ENCODE peak calls at places on chromosome 6, in five cellular contexts. F, O, G, P and C are unnamed samples.

GRCh38 chr6:137233561-137234504 is 14.6 kb upstream of the IFNGR1 start:
- DNase-seq in F (no peak), O (peak; percentile 49), G (peak; percentile 68), P (peak; percentile 77), C (peak; percentile 40)

GRCh38 chr6:35449287-35449881 is 2.8 kb upstream of the FANCE start:
- DNase-seq in F (no peak), O (peak; percentile 79), G (peak; percentile 39), P (peak; percentile 52), C (peak; percentile 87)

GRCh38 chr6:43970913-43971775 is 156.1 kb downstream of the MRPL14 start:
- DNase-seq in F (peak; percentile 85), O (no peak), G (no peak), P (peak; percentile 23), C (no peak)

GRCh38 chr6:127959869-127960268 is 59.0 kb upstream of the THEMIS start:
- DNase-seq in F (no peak), O (no peak), G (no peak), P (no peak), C (no peak)

GRCh38 chr6:134381926-134382325 is 64.0 kb upstream of the SGK1 start:
- DNase-seq in F (no peak), O (no peak), G (no peak), P (no peak), C (no peak)

GRCh38 chr6:157614026-157614484 is 209.0 kb upstream of the SNX9 start:
- DNase-seq in F (no peak), O (no peak), G (no peak), P (no peak), C (no peak)

GRCh38 chr6:158911746-158912158 is 88.2 kb downstream of the RSPH3 start:
- DNase-seq in F (no peak), O (no peak), G (no peak), P (no peak), C (no peak)

GRCh38 chr6:43428112-43428570 is 800 bp downstream of the ABCC10 start:
- DNase-seq in F (no peak), O (peak; percentile 7), G (no peak), P (no peak), C (no peak)

GRCh38 chr6:72032056-72032455 is 145.7 kb downstream of the RIMS1 start:
- DNase-seq in F (no peak), O (no peak), G (no peak), P (peak; percentile 66), C (peak; percentile 27)

GRCh38 chr6:72642435-72642834 is 20.6 kb downstream of the KCNQ5 start:
- DNase-seq in F (no peak), O (no peak), G (no peak), P (no peak), C (no peak)

GRCh38 chr6:55963301-55963700 is 87.9 kb upstream of the BMP5 start:
- DNase-seq in F (no peak), O (no peak), G (no peak), P (no peak), C (no peak)

GRCh38 chr6:57222684-57223077 is 574 bp upstream of the RAB23 start:
- DNase-seq in F (no peak), O (no peak), G (no peak), P (no peak), C (no peak)

GRCh38 chr6:57220083-57220703 is 1.9 kb downstream of the RAB23 start:
- DNase-seq in F (no peak), O (no peak), G (no peak), P (no peak), C (no peak)

GRCh38 chr6:57221936-57222683 is at the start of gene RAB23:
- DNase-seq in F (peak; percentile 88), O (peak; percentile 57), G (peak; percentile 63), P (peak; percentile 76), C (peak; percentile 90)

GRCh38 chr6:57224769-57225515 is 2.8 kb upstream of the RAB23 start:
- DNase-seq in F (no peak), O (no peak), G (peak; percentile 36), P (peak; percentile 69), C (no peak)

DNA sequence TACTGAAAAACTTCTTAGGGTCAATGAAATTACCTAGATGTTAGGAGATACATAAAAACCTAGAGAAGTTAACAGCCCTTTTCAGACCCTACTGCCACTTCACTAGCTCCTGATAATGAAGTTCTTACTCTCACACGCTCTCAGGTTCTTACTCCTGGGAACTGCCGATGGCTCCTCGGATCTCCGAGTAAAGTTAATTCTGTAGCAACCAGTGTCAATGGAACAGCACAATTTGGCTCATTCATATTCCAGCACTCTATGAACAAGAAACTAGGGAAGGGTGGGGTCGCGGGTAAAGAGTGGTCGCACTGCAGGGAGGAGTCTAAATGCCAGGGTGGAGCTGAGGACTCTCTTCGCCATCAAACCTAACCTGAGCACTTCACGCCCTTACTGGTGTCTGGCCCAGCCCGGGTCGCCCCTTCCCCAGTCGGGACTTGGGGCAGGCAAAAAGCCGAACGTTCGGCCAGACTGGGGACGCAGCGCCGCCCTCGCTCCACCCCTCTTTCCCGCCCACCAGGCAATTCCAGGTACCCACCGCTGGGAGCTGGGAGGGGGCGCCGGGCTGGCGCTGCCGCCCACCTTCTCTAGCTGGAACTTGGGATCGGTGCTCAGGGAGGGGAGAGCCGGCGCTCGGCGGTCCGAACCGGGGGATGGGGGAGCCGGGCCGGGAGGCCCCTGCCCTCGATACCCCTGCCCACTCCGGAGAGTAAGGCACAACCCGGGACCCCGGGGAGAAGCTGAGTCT is 744 bp downstream of the RAB23 start:
- DNase-seq in F (peak; percentile 65), O (peak; percentile 28), G (no peak), P (peak; percentile 71), C (peak; percentile 69)
- TF ChIP-seq CTCF in F (peak; percentile 30), O (no peak), G (peak; percentile 48), P (peak; percentile 36), C (peak; percentile 31)

GRCh38 chr6:108403260-108403659 is 108.4 kb downstream of the AFG1L start:
- DNase-seq in F (no peak), O (no peak), G (no peak), P (no peak), C (no peak)
- H3K27ac ChIP-seq in F (no peak overlapping the region), O (no peak overlapping the region), G (no peak overlapping the region), P (no peak overlapping the region), C (no peak overlapping the region)

DNA sequence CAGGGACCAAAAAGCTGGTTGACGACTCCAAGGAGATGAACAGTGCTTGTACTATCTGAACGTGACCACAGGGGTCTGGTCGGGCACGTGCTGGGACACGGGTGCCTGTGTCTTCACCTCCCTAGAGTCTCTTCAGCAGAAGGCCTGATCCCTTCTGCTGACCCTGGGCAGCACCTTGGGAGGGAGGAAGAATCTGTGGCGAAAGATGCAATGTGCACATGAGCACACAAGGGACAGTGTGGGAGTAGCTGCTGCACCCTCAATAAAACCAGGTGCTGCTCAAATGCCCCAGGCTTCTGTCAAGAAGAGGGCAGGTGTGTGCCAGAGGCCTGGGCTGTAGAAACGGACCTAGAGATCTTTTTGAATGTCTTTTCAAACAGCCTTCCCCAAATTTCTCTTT is 130.6 kb upstream of the THBS2 start:
- DNase-seq in F (no peak), O (no peak), G (no peak), P (no peak), C (no peak)
- TF ChIP-seq CTCF in F (no peak), O (no peak), G (no peak), P (no peak), C (no peak)

GRCh38 chr6:106514281-106514885 is 114.9 kb downstream of the RTN4IP1 start:
- DNase-seq in F (no peak), O (no peak), G (no peak), P (no peak), C (no peak)
- H3K27ac ChIP-seq in F (peak overlapping the region; percentile 94), O (no peak overlapping the region), G (no peak overlapping the region), P (no peak overlapping the region), C (no peak overlapping the region)

DNA sequence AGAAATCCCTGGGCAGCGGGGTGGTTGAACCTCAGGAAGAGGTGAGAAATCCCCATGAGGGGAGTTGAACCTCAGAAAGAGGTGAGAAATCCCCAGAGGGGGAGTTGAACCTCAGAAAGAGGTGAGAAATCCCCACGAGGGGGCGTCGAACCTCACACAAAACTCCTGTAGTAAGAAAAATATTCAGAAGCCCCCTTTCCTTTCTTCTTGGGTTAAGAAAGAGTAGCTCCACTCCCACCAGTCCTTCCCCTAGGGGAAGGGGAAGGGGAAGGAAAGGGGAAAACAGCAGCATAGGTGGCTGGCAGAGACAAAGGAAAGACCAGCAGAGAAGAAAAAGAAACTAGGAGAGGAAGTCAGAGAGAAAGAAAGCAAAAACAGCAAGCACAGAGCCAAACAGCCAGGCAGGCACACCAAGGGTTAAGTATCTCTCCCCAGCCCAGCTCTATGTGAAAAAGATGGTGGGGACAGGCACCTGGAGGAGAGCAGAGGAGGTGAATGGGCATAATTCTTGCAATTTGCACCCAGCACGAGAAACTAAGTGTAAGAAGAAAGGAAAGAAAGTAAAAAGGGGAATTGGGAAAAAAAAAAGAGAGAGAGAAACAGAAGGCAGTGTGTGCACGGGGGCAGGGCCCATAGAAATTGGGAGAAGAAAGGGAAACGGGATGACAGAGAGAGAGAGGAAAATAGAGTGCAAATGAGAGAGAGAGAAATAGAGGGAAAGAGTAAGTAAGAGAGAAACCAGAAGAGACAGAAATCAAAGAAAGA is 88.2 kb downstream of the PLG start:
- DNase-seq in F (no peak), O (no peak), G (no peak), P (no peak), C (no peak)
- TF ChIP-seq CTCF in F (peak; percentile 9), O (peak; percentile 14), G (no peak), P (no peak), C (no peak)

DNA sequence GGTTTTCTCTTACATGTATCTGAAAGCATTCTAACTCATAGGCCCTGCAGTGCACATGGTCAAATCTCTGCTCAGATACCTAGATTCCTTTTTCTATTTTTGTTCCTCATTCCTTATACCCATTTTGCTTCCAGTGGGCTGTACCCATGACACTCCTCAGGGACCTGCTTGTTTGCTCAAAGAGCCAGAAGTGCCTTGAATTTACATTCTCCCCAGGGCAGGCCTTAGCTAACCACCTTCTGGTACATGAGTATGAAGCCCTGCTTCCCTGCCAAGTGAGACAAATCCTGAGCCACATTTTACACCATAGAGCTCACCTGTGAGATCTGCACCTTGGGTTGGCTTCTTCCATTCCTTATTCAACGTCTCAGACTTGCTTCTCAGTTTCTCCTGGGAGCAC is 326.6 kb upstream of the SASH1 start:
- DNase-seq in F (no peak), O (no peak), G (no peak), P (no peak), C (no peak)
- H3K27ac ChIP-seq in F (no peak overlapping the region), O (no peak overlapping the region), G (no peak overlapping the region), P (no peak overlapping the region), C (no peak overlapping the region)

GRCh38 chr6:146041282-146041681 is 12.4 kb downstream of the GRM1 start:
- DNase-seq in F (no peak), O (no peak), G (no peak), P (peak; percentile 21), C (no peak)
- TF ChIP-seq CTCF in F (no peak), O (peak; percentile 39), G (peak; percentile 12), P (peak; percentile 11), C (no peak)

GRCh38 chr6:5051394-5051793 is 33.7 kb upstream of the PPP1R3G start:
- DNase-seq in F (no peak), O (no peak), G (no peak), P (no peak), C (no peak)
- H3K27ac ChIP-seq in F (no peak overlapping the region), O (no peak overlapping the region), G (no peak overlapping the region), P (no peak overlapping the region), C (no peak overlapping the region)

GRCh38 chr6:163580311-163581030 is 166.0 kb downstream of the QKI start:
- DNase-seq in F (no peak), O (no peak), G (no peak), P (no peak), C (no peak)
- TF ChIP-seq CTCF in F (no peak), O (no peak), G (no peak), P (no peak), C (no peak)